ENCODE peak calls at places on chromosome 13, in five cellular contexts. U is HCT116, K is GM23338, S is GM23248, Y is hepatocyte. A is an unnamed sample.

GRCh38 chr13:43085545-43085944 is 62.2 kb downstream of the DNAJC15 start:
- DNase-seq in K (peak), S (peak), U (peak), Y (peak), A (peak)

GRCh38 chr13:73991884-73992283 is 142.3 kb downstream of the KLF12 start:
- DNase-seq in S (no peak), K (no peak), Y (no peak), U (no peak), A (peak)

GRCh38 chr13:28744091-28744536 is 25.3 kb upstream of the SLC46A3 start:
- DNase-seq in K (peak), U (no peak), S (peak), Y (no peak), A (no peak)

GRCh38 chr13:62920181-62920580 is 1504.5 kb upstream of the PCDH20 start:
- DNase-seq in K (no peak), U (no peak), Y (no peak), S (peak), A (no peak)

GRCh38 chr13:26197298-26197697 is 24.8 kb downstream of the RNF6 start:
- DNase-seq in K (no peak), S (no peak), Y (no peak), U (no peak), A (no peak)

GRCh38 chr13:110306340-110306959 is 507 bp downstream of the COL4A1 start:
- DNase-seq in U (no peak), K (peak), S (peak), Y (peak), A (no peak)

GRCh38 chr13:99290890-99291289 is 16.3 kb downstream of the GPR183 start:
- DNase-seq in K (no peak), Y (no peak), S (no peak), U (no peak), A (no peak)

GRCh38 chr13:21343659-21344058 is 115.4 kb downstream of the ZDHHC20 start:
- DNase-seq in Y (no peak), S (no peak), K (no peak), U (no peak), A (no peak)

GRCh38 chr13:23922005-23922932 is 25.0 kb upstream of the C1QTNF9B start:
- DNase-seq in S (peak), K (peak), U (no peak), Y (no peak), A (no peak)

GRCh38 chr13:105997436-105998232 is 537.8 kb downstream of the EFNB2 start:
- DNase-seq in K (no peak), S (peak), Y (no peak), U (no peak), A (no peak)

GRCh38 chr13:22014469-22014868 is 343.6 kb downstream of the FGF9 start:
- DNase-seq in K (no peak), Y (peak), S (peak), U (no peak), A (no peak)

GRCh38 chr13:78137404-78138142 is 218.9 kb upstream of the EDNRB start:
- DNase-seq in S (peak), K (peak), Y (peak), U (peak), A (peak)

GRCh38 chr13:102597029-102598015 is 536 bp downstream of the TPP2 start:
- DNase-seq in U (no peak), K (peak), Y (peak), S (peak), A (peak)

GRCh38 chr13:57409121-57409520 is 222.4 kb upstream of the PCDH17 start:
- DNase-seq in U (no peak), K (peak), Y (no peak), S (no peak), A (no peak)

GRCh38 chr13:73880365-73880764 is 253.8 kb downstream of the KLF12 start:
- DNase-seq in Y (no peak), U (no peak), K (no peak), S (no peak), A (no peak)

GRCh38 chr13:31437975-31438374 is 238.2 kb downstream of the B3GLCT start:
- DNase-seq in U (no peak), K (no peak), Y (no peak), S (peak), A (no peak)

GRCh38 chr13:20118268-20119140 is 42.3 kb downstream of the GJA3 start:
- DNase-seq in S (peak), K (peak), Y (peak), U (no peak), A (no peak)

GRCh38 chr13:75202981-75203380 is 279.0 kb downstream of the TBC1D4 start:
- DNase-seq in U (no peak), Y (no peak), K (no peak), S (peak), A (no peak)

GRCh38 chr13:76812971-76813691 is 73.1 kb downstream of the KCTD12 start:
- DNase-seq in Y (no peak), K (no peak), S (peak), U (no peak), A (no peak)

GRCh38 chr13:30551194-30551593 is 66.5 kb upstream of the USPL1 start:
- DNase-seq in S (peak), K (peak), U (peak), Y (peak), A (peak)

GRCh38 chr13:98385591-98385990 is 191.3 kb downstream of the STK24 start:
- DNase-seq in U (no peak), S (no peak), K (no peak), Y (no peak), A (no peak)

GRCh38 chr13:92175330-92175729 is 776.9 kb downstream of the GPC5 start:
- DNase-seq in K (peak), Y (peak), S (peak), U (no peak), A (peak)

GRCh38 chr13:97256343-97256783 is 34.2 kb downstream of the MBNL2 start:
- DNase-seq in Y (peak), S (peak), K (no peak), U (peak), A (no peak)

GRCh38 chr13:53340505-53341143 is 312.0 kb downstream of the OLFM4 start:
- DNase-seq in S (no peak), K (no peak), U (no peak), Y (no peak), A (no peak)

GRCh38 chr13:29749401-29750177 is 100.8 kb downstream of the UBL3 start:
- DNase-seq in Y (no peak), U (no peak), S (peak), K (no peak), A (no peak)

GRCh38 chr13:69935043-69935442 is 172.6 kb upstream of the ATXN8OS start:
- DNase-seq in Y (no peak), U (peak), S (no peak), K (no peak), A (peak)

GRCh38 chr13:106212436-106213010 is 322.9 kb downstream of the EFNB2 start:
- DNase-seq in U (no peak), Y (no peak), K (no peak), S (no peak), A (no peak)

GRCh38 chr13:50122465-50122864 is 107.2 kb downstream of the KCNRG start:
- DNase-seq in Y (no peak), K (peak), S (no peak), U (no peak), A (peak)

GRCh38 chr13:54016548-54016947 is 987.9 kb downstream of the OLFM4 start:
- DNase-seq in Y (no peak), S (no peak), U (no peak), K (no peak), A (no peak)

GRCh38 chr13:45068036-45069001 is 52.0 kb upstream of the GTF2F2 start:
- DNase-seq in Y (no peak), U (no peak), S (no peak), K (no peak), A (no peak)

GRCh38 chr13:112891477-112892401 is 77.3 kb upstream of the MCF2L start:
- DNase-seq in Y (peak), S (no peak), U (no peak), K (peak), A (no peak)
- H3K4me3 ChIP-seq in Y (no peak), S (no peak), U (no peak), K (no peak), A (no peak)

GRCh38 chr13:27319404-27319803 is 48.8 kb downstream of the RASL11A start:
- DNase-seq in S (no peak), U (no peak), K (no peak), Y (no peak), A (no peak)
- TF ChIP-seq EZH2phosphoT487 in S (no peak), U (no peak), K (no peak), Y (no peak), A (no peak)

GRCh38 chr13:36857273-36857672 is 38.3 kb downstream of the RFXAP start:
- DNase-seq in K (no peak), Y (no peak), U (no peak), S (peak), A (no peak)
- H3K4me3 ChIP-seq in K (no peak), Y (no peak), U (no peak), S (no peak), A (no peak)

GRCh38 chr13:114065926-114066774 is 66.3 kb downstream of the RASA3 start:
- DNase-seq in U (no peak), K (no peak), S (peak), Y (no peak), A (no peak)
- TF ChIP-seq EZH2phosphoT487 in U (no peak), K (no peak), S (no peak), Y (no peak), A (no peak)

GRCh38 chr13:109246001-109246400 is 540.4 kb downstream of the IRS2 start:
- DNase-seq in U (no peak), Y (no peak), K (no peak), S (no peak), A (no peak)
- H3K4me3 ChIP-seq in U (no peak), Y (no peak), K (no peak), S (no peak), A (no peak)

DNA sequence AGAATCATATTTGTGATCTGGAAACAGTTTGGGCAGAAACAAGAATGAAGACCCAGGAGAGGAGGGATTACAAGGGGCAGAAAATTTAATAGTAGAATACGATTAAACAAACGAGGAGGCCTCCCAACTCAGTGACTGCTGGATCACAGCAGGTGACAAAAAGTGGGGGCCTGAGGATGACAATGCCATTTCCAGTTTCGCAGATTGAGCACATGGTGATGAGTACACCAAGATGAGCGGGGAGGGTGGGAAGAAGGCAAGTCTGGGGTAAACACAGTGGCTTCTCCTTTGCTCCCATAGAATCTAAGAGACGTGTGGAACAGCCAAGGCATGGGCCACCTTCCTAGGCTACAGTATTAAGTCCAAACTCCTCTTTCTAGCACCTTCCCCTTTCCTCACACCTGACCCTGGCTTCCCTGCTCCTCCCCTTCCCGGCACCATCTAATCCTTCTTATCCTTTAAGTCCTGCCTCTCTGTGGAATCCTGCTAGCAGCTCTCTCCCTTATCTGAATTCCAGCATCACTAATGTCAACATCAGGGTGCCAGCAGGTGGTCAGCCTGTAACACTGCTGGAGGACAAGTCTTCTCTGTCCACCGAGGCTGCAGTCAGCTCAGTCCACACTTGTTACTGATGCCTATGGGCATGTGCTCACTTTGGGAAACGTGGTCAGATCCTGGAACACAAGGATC is 13.5 kb downstream of the ATP7B start:
- DNase-seq in S (no peak), Y (peak), K (peak), U (no peak), A (no peak)
- TF ChIP-seq EZH2phosphoT487 in S (no peak), Y (no peak), K (no peak), U (no peak), A (no peak)

GRCh38 chr13:111534646-111535461 is 214.4 kb downstream of the TEX29 start:
- DNase-seq in U (no peak), K (peak), Y (no peak), S (no peak), A (no peak)
- H3K4me3 ChIP-seq in U (no peak), K (peak), Y (no peak), S (no peak), A (no peak)

A was measured in OCI-LY7.